ENCODE peak calls at places on chromosomes 11 and 22, in four cellular contexts. J, W, P and L are unnamed samples.

GRCh38 chr22:44393066-44393465 is 80.3 kb upstream of the SHISAL1 start:
- DNase-seq in J (no peak), W (no peak), P (no peak), L (peak; percentile 46)

GRCh38 chr22:39718206-39718605 is 147.7 kb downstream of the CACNA1I start:
- DNase-seq in J (no peak), W (no peak), P (no peak), L (no peak)

GRCh38 chr11:46367244-46367915 is 14.1 kb upstream of the MDK start:
- DNase-seq in J (peak; percentile 75), W (peak; percentile 59), P (peak; percentile 87), L (no peak)

GRCh38 chr11:2275334-2276279 is 5.2 kb upstream of the ASCL2 start:
- DNase-seq in J (no peak), W (no peak), P (peak; percentile 34), L (peak; percentile 35)

GRCh38 chr11:75087319-75088055 is 9.2 kb downstream of the OR2AT4 start:
- DNase-seq in J (no peak), W (no peak), P (no peak), L (no peak)

GRCh38 chr22:28139993-28140392 is 220.9 kb upstream of the PITPNB start:
- DNase-seq in J (peak; percentile 5), W (peak; percentile 93), P (no peak), L (no peak)

GRCh38 chr11:12249590-12250260 is 127.6 kb upstream of the PARVA start:
- DNase-seq in J (no peak), W (no peak), P (peak; percentile 95), L (peak; percentile 79)

GRCh38 chr22:33747576-33748180 is 172.6 kb downstream of the LARGE1 start:
- DNase-seq in J (no peak), W (no peak), P (no peak), L (no peak)

GRCh38 chr11:94068764-94069163 is 47.6 kb downstream of the HEPHL1 start:
- DNase-seq in J (no peak), W (no peak), P (no peak), L (no peak)

GRCh38 chr22:36913431-36914382 is at the start of gene CSF2RB:
- DNase-seq in J (no peak), W (no peak), P (no peak), L (no peak)

GRCh38 chr22:35537252-35537651 is 3.4 kb upstream of the RASD2 start:
- DNase-seq in J (no peak), W (no peak), P (no peak), L (no peak)

GRCh38 chr11:9029477-9029876 is 25.7 kb upstream of the NRIP3 start:
- DNase-seq in J (no peak), W (peak; percentile 3), P (no peak), L (no peak)
- H3K36me3 ChIP-seq in J (no peaks in the 10 kb centered on the region), W (no peaks in the 10 kb centered on the region), P (no peaks in the 10 kb centered on the region), L (no peaks in the 10 kb centered on the region)

DNA sequence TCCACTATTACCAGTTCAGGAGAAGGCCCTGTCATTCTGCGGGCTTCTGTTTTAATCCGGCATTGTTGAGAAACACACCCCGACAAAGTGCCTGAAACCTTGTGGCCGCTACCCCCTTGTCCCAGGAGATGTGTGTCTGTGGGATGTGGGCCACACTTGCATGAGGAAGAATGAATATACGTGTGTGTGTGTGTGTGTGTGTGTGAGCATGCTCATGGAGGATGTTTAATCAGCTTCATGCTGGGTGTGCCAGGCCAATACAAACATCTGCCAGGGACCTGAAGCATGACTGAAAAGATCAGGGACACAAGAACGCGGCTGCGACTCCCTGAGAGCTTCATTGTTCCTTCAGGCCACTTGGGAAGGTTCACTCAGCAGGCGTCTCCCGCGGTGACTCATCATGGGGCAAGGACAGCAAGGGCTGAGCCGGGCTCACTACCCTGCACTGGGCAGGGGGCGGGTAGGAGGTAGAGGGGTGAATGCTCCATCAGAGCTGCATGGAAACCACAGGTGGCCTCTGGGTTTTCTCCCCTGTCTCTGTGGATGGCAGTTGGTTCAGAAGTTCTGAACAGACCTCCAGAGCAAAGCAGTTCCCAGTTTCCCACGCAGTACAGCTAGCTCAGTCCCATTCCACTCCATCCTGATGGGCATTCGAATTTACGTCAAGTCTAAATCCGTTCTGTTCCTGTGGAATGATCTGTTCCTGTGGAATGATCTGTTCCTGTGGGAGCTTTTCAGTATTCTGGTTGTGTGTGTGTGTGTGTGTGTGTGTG is 7.0 kb upstream of the MALAT1 start:
- DNase-seq in J (no peak), W (peak; percentile 98), P (peak; percentile 90), L (peak; percentile 93)
- H3K4me1 ChIP-seq in J (peaks cover 77% of the 10 kb centered on the region), W (peaks cover 56% of the 10 kb centered on the region), P (peaks cover 62% of the 10 kb centered on the region), L (peaks cover 43% of the 10 kb centered on the region)

GRCh38 chr11:27646051-27646818 is 54.0 kb downstream of the BDNF start:
- DNase-seq in J (no peak), W (peak; percentile 49), P (no peak), L (peak; percentile 21)

GRCh38 chr11:27640954-27641353 is 59.3 kb downstream of the BDNF start:
- DNase-seq in J (peak; percentile 9), W (no peak), P (no peak), L (no peak)

GRCh38 chr11:27648840-27649239 is 51.4 kb downstream of the BDNF start:
- DNase-seq in J (no peak), W (peak; percentile 56), P (no peak), L (no peak)

DNA sequence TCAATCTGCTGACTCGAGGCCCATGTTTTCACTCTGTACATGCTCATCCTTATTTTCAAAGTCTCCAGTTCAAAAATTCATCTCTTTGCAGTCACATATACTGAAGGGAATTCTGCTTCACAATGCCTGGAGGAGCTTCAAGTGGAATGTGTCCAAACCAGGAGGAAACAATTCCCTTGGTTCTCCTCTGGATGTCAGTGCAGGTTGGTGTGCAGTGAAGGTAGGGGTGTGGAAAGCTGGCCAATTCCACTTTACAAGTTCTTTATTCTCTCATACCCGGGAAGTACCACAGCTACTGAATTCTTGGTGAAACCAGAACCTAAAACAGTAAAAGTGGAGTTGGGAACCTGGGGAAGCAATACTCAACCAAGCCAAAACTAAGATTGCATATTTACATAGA is 57.3 kb downstream of the BDNF start:
- DNase-seq in J (no peak), W (no peak), P (no peak), L (no peak)
- TF ChIP-seq CTCF in J (no peak), W (peak; percentile 23), P (no peak), L (no peak)

GRCh38 chr22:23712256-23712655 is 21.4 kb downstream of the RGL4 start:
- DNase-seq in J (no peak), W (no peak), P (no peak), L (no peak)
- H3K36me3 ChIP-seq in J (peaks cover 24% of the 10 kb centered on the region), W (peaks cover 27% of the 10 kb centered on the region), P (peaks cover 12% of the 10 kb centered on the region), L (no peaks in the 10 kb centered on the region)

DNA sequence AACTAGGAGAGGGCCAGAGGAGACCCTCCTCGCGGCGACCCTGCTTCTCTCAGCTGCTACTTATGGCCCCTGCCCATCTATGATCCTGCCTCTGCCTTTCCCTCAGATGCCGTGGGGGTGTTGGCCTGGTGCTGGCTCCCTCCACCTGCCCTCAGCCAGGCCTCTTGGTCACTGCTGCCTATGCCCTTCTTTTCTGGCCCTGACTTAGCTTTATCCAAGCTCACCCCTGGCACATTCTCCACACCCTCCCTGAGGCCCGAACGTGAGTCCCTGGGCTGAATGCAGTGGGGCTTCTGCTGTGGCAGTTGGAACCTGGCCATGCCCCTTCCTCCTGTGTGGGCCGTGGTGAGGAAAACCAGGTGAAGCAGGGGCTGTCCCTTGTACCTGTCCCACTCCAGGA is 19.8 kb upstream of the SUSD2 start:
- DNase-seq in J (no peak), W (no peak), P (no peak), L (no peak)
- H3K4me1 ChIP-seq in J (peaks cover 10% of the 10 kb centered on the region), W (peaks cover 21% of the 10 kb centered on the region), P (no peaks in the 10 kb centered on the region), L (peaks cover 3% of the 10 kb centered on the region)

GRCh38 chr22:41525450-41526225 is 18.6 kb downstream of the POLR3H start:
- DNase-seq in J (no peak), W (no peak), P (peak; percentile 72), L (no peak)
- TF ChIP-seq CTCF in J (no peak), W (no peak), P (no peak), L (no peak)